ENCODE peak calls at places on chromosomes 5 and 9, in eight cellular contexts. Q is psoas muscle; V is keratinocyte; C is hepatocyte; W is pancreas; T is neural progenitor cell; L is CD4-positive, CD25-positive, alpha-beta regulatory T cell; E is CD8-positive, alpha-beta memory T cell. I is an unnamed sample.

GRCh38 chr5:171429543-171429910 is 10.1 kb downstream of the FGF18 start:
- DNase-seq in Q (no peak), V (no peak), C (no peak), W (no peak), T (no peak), L (no peak), E (no peak), I (no peak)

GRCh38 chr9:6384732-6385131 is 28.3 kb upstream of the UHRF2 start:
- DNase-seq in Q (no peak), V (no peak), C (no peak), W (no peak), T (no peak), L (no peak), E (no peak), I (no peak)

GRCh38 chr5:175800656-175801081 is 70.7 kb upstream of the CPLX2 start:
- DNase-seq in Q (no peak), V (no peak), C (no peak), W (no peak), T (no peak), L (no peak), E (no peak), I (no peak)

GRCh38 chr9:19161257-19162025 is 34.1 kb upstream of the PLIN2 start:
- DNase-seq in Q (no peak), V (peak; percentile 94), C (peak; percentile 87), W (peak; percentile 18), T (no peak), L (peak; percentile 7), E (peak; percentile 53), I (no peak)

GRCh38 chr9:27198175-27198574 is 89.2 kb downstream of the TEK start:
- DNase-seq in Q (no peak), V (no peak), C (no peak), W (no peak), T (peak; percentile 23), L (no peak), E (no peak), I (no peak)

GRCh38 chr5:172958268-172959046 is 767 bp upstream of the RPL26L1 start:
- DNase-seq in Q (peak; percentile 66), V (no peak), C (peak; percentile 90), W (peak; percentile 33), T (peak; percentile 87), L (peak; percentile 55), E (peak; percentile 73), I (peak; percentile 86)

GRCh38 chr9:115210699-115211098 is 92.7 kb upstream of the TNC start:
- DNase-seq in Q (no peak), V (no peak), C (no peak), W (no peak), T (no peak), L (no peak), E (no peak), I (no peak)

GRCh38 chr9:87898151-87898550 is 15.5 kb downstream of the SPATA31E1 start:
- DNase-seq in Q (no peak), V (no peak), C (no peak), W (no peak), T (no peak), L (no peak), E (no peak), I (no peak)

GRCh38 chr5:181164076-181164952 is 16.9 kb downstream of the OR2V2 start:
- DNase-seq in Q (no peak), V (no peak), C (no peak), W (no peak), T (peak; percentile 23), L (no peak), E (no peak), I (no peak)

GRCh38 chr9:35923927-35924763 is 14.9 kb downstream of the SPAAR start:
- DNase-seq in Q (peak; percentile 30), V (no peak), C (peak; percentile 57), W (no peak), T (no peak), L (no peak), E (no peak), I (no peak)

GRCh38 chr9:112784020-112784788 is 33.6 kb downstream of the SNX30 start:
- DNase-seq in Q (no peak), V (no peak), C (peak; percentile 28), W (no peak), T (peak; percentile 66), L (no peak), E (no peak), I (no peak)

GRCh38 chr9:34158362-34158869 is 20.4 kb upstream of the UBAP1 start:
- DNase-seq in Q (no peak), V (peak; percentile 85), C (peak; percentile 79), W (no peak), T (no peak), L (no peak), E (no peak), I (no peak)

GRCh38 chr5:177312649-177313181 is 1.0 kb upstream of the MXD3 start:
- DNase-seq in Q (no peak), V (no peak), C (peak; percentile 78), W (no peak), T (peak; percentile 73), L (no peak), E (peak; percentile 52), I (peak; percentile 77)

GRCh38 chr5:89849819-89850515 is 559.6 kb downstream of the CETN3 start:
- DNase-seq in Q (no peak), V (no peak), C (no peak), W (no peak), T (peak; percentile 29), L (no peak), E (no peak), I (no peak)

GRCh38 chr5:151071021-151071420 is 9.8 kb downstream of the TNIP1 start:
- DNase-seq in Q (no peak), V (no peak), C (no peak), W (no peak), T (no peak), L (no peak), E (no peak), I (no peak)
- H3K4me1 ChIP-seq in Q (peaks cover 85% of the 10 kb centered on the region), V (peaks cover 19% of the 10 kb centered on the region), C (peaks cover 8% of the 10 kb centered on the region), W (peaks cover 31% of the 10 kb centered on the region), T (no peaks in the 10 kb centered on the region), L (peaks cover 85% of the 10 kb centered on the region), E (peaks cover 69% of the 10 kb centered on the region), I (peaks cover 7% of the 10 kb centered on the region)

DNA sequence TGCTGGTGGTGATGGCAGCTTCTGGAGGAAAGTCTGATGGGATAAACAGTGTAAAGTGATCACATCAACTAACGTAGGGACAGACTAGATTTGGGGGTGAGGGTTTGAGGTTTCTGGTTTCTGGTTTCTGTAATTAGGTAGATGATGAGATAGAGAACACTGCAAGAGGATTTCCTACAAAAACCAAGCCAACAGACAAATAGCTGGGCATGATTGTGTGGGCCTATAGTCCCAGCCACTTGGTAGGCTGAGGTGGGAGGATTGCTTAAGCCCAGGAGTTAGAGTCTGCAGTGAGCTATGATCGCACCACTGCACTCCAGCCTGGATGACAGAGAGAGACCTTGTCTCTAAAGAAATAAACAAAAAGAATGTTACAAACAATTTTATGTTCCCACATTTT is 34.4 kb upstream of the RNU6ATAC start:
- DNase-seq in Q (no peak), V (no peak), C (no peak), W (no peak), T (no peak), L (no peak), E (no peak), I (no peak)
- H3K4me1 ChIP-seq in Q (no peaks in the 10 kb centered on the region), V (no peaks in the 10 kb centered on the region), C (no peaks in the 10 kb centered on the region), W (no peaks in the 10 kb centered on the region), T (no peaks in the 10 kb centered on the region), L (peaks cover 17% of the 10 kb centered on the region), E (peaks cover 11% of the 10 kb centered on the region), I (no peaks in the 10 kb centered on the region)

GRCh38 chr5:131627466-131627865 is 7.6 kb downstream of the RAPGEF6 start:
- DNase-seq in Q (no peak), V (no peak), C (no peak), W (no peak), T (no peak), L (no peak), E (no peak), I (no peak)

GRCh38 chr5:131628990-131629389 is 6.0 kb downstream of the RAPGEF6 start:
- DNase-seq in Q (no peak), V (no peak), C (no peak), W (no peak), T (no peak), L (no peak), E (no peak), I (no peak)

GRCh38 chr5:131633830-131634229 is 1.2 kb downstream of the RAPGEF6 start:
- DNase-seq in Q (no peak), V (no peak), C (no peak), W (no peak), T (no peak), L (no peak), E (no peak), I (no peak)

GRCh38 chr5:131630208-131630962 is 4.6 kb downstream of the RAPGEF6 start:
- DNase-seq in Q (no peak), V (no peak), C (no peak), W (no peak), T (no peak), L (no peak), E (no peak), I (no peak)

DNA sequence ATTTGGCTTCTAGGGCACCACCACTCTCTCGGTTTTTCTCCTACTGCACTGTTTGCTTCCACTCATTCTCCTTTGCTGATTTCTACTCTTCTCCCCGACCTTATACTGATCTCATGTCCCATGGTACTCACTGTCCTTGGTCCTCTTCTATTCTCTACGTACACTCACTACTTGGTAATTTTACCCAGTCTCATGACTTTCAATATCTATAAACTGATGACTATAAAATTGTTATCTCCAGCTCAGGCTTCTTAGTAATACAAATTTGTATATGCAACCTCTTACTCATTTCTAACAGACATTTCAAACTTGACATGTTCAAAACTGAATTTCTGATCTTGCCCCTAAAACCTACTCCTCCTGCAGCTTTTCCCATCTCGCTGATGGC is 4.1 kb downstream of the RAPGEF6 start:
- DNase-seq in Q (no peak), V (no peak), C (no peak), W (no peak), T (no peak), L (no peak), E (no peak), I (no peak)
- H3K4me1 ChIP-seq in Q (peaks cover 39% of the 10 kb centered on the region), V (peaks cover 31% of the 10 kb centered on the region), C (peaks cover 15% of the 10 kb centered on the region), W (peaks cover 14% of the 10 kb centered on the region), T (peaks cover 5% of the 10 kb centered on the region), L (peaks cover 57% of the 10 kb centered on the region), E (peaks cover 70% of the 10 kb centered on the region), I (peaks cover under 1% of the 10 kb centered on the region)

DNA sequence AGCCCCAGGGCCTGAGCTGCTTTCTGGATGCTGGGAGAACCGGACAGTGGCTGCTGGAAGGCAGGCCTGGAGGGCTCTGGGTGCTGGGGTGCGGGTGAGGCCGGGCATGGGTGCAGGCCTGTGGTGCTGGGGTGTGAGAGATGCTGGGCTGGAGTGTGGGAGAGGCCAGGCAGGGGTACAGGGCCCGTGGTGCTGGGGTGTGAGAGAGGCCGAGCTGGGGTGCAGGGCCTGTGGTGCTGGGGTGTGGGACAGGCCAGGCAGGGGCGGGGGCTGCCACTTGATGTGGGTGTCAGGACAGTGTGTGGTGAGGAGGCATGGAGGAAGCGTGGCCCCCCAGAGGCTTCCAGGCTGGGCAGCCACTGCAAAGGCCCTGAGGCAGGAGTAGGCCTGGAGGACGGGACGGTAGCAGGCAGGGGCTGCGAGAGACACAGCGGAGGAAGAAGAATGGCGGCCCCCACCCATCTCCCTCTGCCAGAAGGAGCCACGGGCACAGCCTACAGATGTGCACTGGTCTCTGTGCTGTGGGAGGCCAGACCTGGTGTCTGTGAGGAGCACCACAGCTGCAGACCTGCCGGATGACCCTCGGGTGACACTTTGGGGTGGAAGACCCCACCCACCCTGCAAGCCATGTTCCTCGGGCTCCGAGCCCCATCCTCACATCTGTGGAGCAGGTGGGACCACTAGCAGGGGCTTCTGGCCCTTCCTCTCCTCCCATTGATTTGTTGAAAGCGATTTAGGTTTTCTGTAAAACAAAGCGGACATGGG is 9.3 kb downstream of the NKD2 start:
- DNase-seq in Q (peak; percentile 8), V (no peak), C (no peak), W (no peak), T (no peak), L (no peak), E (peak; percentile 42), I (no peak)
- H3K4me1 ChIP-seq in Q (no peaks in the 10 kb centered on the region), V (no peaks in the 10 kb centered on the region), C (peaks cover 12% of the 10 kb centered on the region), W (no peaks in the 10 kb centered on the region), T (peaks cover 19% of the 10 kb centered on the region), L (no peaks in the 10 kb centered on the region), E (no peaks in the 10 kb centered on the region), I (no peaks in the 10 kb centered on the region)